ENCODE peak calls at places on chromosomes 4 and X, in eight cellular contexts. V is GM23338, Z is heart right ventricle, J is adrenal gland, A is BJ, S is upper lobe of right lung, R is AG04450, E is AG04449. U is an unnamed sample.

GRCh38 chrX:22246620-22247019 is 26.1 kb upstream of the CBLL2 start:
- DNase-seq in S (no peak), A (no peak), Z (no peak), R (no peak), V (no peak), E (peak; percentile 34), J (no peak), U (peak; percentile 11)

GRCh38 chr4:71065991-71066390 is 72.5 kb downstream of the DCK start:
- DNase-seq in Z (no peak), E (no peak), R (no peak), S (no peak), A (no peak), V (no peak), J (no peak), U (no peak)

GRCh38 chrX:79413009-79413408 is 45.9 kb upstream of the ITM2A start:
- DNase-seq in R (no peak), J (no peak), S (no peak), A (no peak), Z (no peak), E (no peak), V (peak; percentile 29), U (no peak)

GRCh38 chr4:39686997-39687396 is 10.9 kb upstream of the UBE2K start:
- DNase-seq in V (no peak), A (no peak), S (no peak), Z (no peak), J (no peak), R (no peak), E (no peak), U (no peak)

GRCh38 chrX:1400049-1400448 is 8.1 kb upstream of the SLC25A6 start:
- DNase-seq in Z (peak; percentile 1), S (peak; percentile 45), A (no peak), R (no peak), V (no peak), J (no peak), E (no peak), U (no peak)

GRCh38 chr4:103098331-103098730 is 1.3 kb downstream of the BDH2 start:
- DNase-seq in E (no peak), R (no peak), J (no peak), S (no peak), A (no peak), V (no peak), Z (no peak), U (no peak)

GRCh38 chr4:182880387-182881356 is 36.5 kb downstream of the DCTD start:
- DNase-seq in Z (peak; percentile 58), E (no peak), R (no peak), S (no peak), J (peak; percentile 78), A (no peak), V (no peak), U (peak; percentile 18)

GRCh38 chr4:43763029-43763610 is 685.5 kb downstream of the KCTD8 start:
- DNase-seq in R (no peak), E (no peak), A (no peak), J (no peak), V (peak; percentile 5), S (no peak), Z (no peak), U (peak; percentile 54)

GRCh38 chr4:17817027-17817426 is 6.2 kb downstream of the NCAPG start:
- DNase-seq in S (no peak), J (no peak), R (peak; percentile 47), V (peak; percentile 70), E (peak; percentile 47), A (peak; percentile 37), Z (no peak), U (no peak)

GRCh38 chr4:77154761-77155499 is 2.1 kb upstream of the CCNG2 start:
- DNase-seq in V (no peak), J (no peak), Z (no peak), E (no peak), A (no peak), S (no peak), R (no peak), U (no peak)

GRCh38 chr4:181008164-181008563 is 1235.0 kb upstream of the TENM3 start:
- DNase-seq in A (no peak), Z (no peak), V (no peak), S (no peak), E (no peak), J (no peak), R (no peak), U (peak; percentile 23)

GRCh38 chr4:93947318-93947717 is 118.8 kb downstream of the ATOH1 start:
- DNase-seq in Z (no peak), S (no peak), E (no peak), A (no peak), J (no peak), R (no peak), V (peak; percentile 60), U (no peak)

GRCh38 chrX:135086197-135086854 is 34.0 kb downstream of the ETDB start:
- DNase-seq in S (no peak), Z (no peak), V (peak; percentile 82), R (peak; percentile 23), A (no peak), E (peak; percentile 2), J (no peak), U (peak; percentile 17)

GRCh38 chr4:7652451-7652871 is 217.7 kb upstream of the PSAPL1 start:
- DNase-seq in A (no peak), S (no peak), E (no peak), V (no peak), Z (no peak), J (no peak), R (no peak), U (no peak)

GRCh38 chrX:41922694-41923171 is 621 bp downstream of the CASK start:
- DNase-seq in A (no peak), V (peak; percentile 11), R (no peak), S (peak; percentile 65), Z (peak; percentile 33), J (peak; percentile 40), E (no peak), U (no peak)
- TF ChIP-seq CTCF in A (no peak), V (no peak), R (no peak), S (no peak), Z (no peak), J (no peak), E (peak; percentile 22), U (no peak)

GRCh38 chr4:1209821-1210220 is 37.4 kb upstream of the SPON2 start:
- DNase-seq in J (no peak), Z (peak; percentile 88), V (peak; percentile 3), E (no peak), R (peak; percentile 55), A (peak; percentile 41), S (peak; percentile 74), U (peak; percentile 37)
- H3K4me3 ChIP-seq in J (no peak overlapping the region), Z (no peak overlapping the region), V (no peak overlapping the region), E (no peak overlapping the region), R (no peak overlapping the region), A (no peak overlapping the region), S (no peak overlapping the region), U (no peak overlapping the region)

DNA sequence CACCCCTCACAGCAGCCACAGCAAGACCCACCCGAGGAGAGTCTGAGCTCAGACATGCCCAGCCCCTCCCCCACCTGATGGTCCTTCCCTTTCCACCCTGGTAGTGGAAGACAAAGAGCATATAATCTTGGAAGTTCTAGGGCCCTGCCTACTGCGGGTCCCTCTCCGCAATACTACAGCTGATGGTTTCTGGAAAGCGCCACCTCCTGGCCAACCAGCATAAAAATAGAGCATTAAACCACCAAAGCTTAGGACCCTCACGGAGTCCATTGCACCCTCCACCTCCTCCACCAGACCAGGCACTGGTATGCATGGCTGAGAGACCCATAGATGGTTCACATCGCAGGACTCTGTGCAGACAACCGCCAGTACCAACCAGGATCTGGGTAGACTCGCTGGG is 78.2 kb downstream of the SH3BGRL start:
- DNase-seq in V (peak; percentile 46), A (no peak), E (no peak), R (no peak), Z (no peak), S (no peak), J (no peak), U (no peak)
- TF ChIP-seq CTCF in V (peak; percentile 45), A (peak; percentile 12), E (no peak), R (peak; percentile 8), Z (no peak), S (no peak), J (no peak), U (peak; percentile 10)

GRCh38 chrX:132954323-132954722 is 4.1 kb downstream of the HS6ST2 start:
- DNase-seq in V (no peak), A (no peak), J (no peak), E (no peak), S (no peak), Z (no peak), R (no peak), U (no peak)

GRCh38 chrX:132958086-132958703 is at the start of gene HS6ST2:
- DNase-seq in R (no peak), A (no peak), E (no peak), Z (peak; percentile 10), S (peak; percentile 61), V (peak; percentile 60), J (no peak), U (no peak)

GRCh38 chrX:132956421-132957210 is 1.8 kb downstream of the HS6ST2 start:
- DNase-seq in A (no peak), V (peak; percentile 49), R (no peak), S (peak; percentile 56), Z (peak; percentile 5), J (no peak), E (no peak), U (no peak)

GRCh38 chrX:132955710-132956109 is 2.7 kb downstream of the HS6ST2 start:
- DNase-seq in Z (no peak), A (no peak), S (no peak), V (peak; percentile 2), E (no peak), J (no peak), R (no peak), U (no peak)

DNA sequence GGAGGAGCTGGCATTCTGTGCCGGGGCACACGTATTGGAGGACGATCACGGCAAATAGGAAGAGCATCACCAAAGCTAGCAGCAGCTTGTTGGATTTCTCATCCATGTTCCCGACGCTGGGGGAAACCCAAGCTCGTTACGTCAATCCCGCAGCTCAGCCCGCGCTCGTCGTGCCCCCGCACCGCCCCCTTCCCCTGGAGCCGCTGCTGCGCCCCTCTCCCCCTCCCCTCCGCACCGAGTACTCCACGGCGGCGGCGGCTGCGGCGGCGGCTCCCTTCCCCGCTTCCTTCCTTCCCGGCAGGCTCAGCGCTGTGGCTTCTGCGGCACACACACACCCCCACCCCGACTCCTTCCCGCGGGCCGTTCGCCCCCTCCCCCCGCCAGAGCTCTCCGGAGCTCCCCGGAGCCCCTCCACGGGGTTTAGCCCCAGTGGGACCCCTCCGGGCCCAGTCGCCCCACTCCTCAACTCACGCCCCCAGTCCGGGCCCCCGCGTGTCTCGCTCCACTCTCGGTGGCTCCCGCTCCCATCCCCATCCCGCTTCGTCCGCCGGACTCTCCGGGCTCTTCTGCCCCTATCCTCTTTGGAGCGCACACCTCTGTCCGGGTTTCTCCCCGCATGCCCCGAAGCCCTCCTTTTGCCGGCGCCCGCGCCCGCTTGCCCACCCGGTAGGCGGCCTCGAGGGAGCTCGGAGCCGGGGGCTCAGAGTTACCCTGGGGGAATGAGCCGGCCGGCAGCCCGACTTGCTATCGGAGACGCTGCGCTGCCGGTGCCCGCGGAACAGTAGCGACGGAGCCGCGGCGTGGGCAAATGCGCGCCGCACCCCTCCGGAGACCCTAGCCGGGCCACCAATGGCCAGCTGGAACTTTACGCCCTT is 981 bp downstream of the HS6ST2 start:
- DNase-seq in S (no peak), V (peak; percentile 56), J (no peak), E (no peak), Z (peak; percentile 6), A (no peak), R (no peak), U (no peak)
- H3K4me3 ChIP-seq in S (peak overlapping the region; percentile 25), V (peak overlapping the region; percentile 63), J (no peak overlapping the region), E (no peak overlapping the region), Z (peak overlapping the region; percentile 41), A (no peak overlapping the region), R (no peak overlapping the region), U (peak overlapping the region; percentile 54)

U was measured in retinal pigment epithelial cell.